ENCODE peak calls at places on chromosome 2, in eight cellular contexts. C is pons; S is A549; I is activated T-cell treated with anti-CD3 and anti-CD28 coated beads, Interleukin-2, amount 50 U/mL, for 1 hour; E is stimulated activated CD4-positive, alpha-beta T cell treated with anti-CD3 and anti-CD28 coated beads, Interleukin-15, amount 100 ng/mL, for 1 hour; T is cardiac muscle cell; H is GM04503; G is mucosa of gallbladder. J is an unnamed sample.
A peak's percentile ranks its signal among the peaks of the same experiment; 100 is the strongest.

GRCh38 chr2:224022474-224022873 is 16.6 kb downstream of the SERPINE2 start:
- DNase-seq in C (no peak), S (no peak), I (no peak), E (no peak), T (no peak), H (no peak), G (no peak), J (no peak)

GRCh38 chr2:151999058-151999457 is 99.8 kb downstream of the CACNB4 start:
- DNase-seq in C (peak; percentile 59), S (peak; percentile 65), I (peak; percentile 30), E (no peak), T (peak; percentile 55), H (no peak), G (peak; percentile 23), J (peak; percentile 19)

GRCh38 chr2:222877556-222878278 is 16.9 kb downstream of the ACSL3 start:
- DNase-seq in C (no peak), S (no peak), I (no peak), E (no peak), T (no peak), H (no peak), G (no peak), J (no peak)

GRCh38 chr2:129314120-129314519 is 665.3 kb upstream of the RAB6C start:
- DNase-seq in C (no peak), S (no peak), I (no peak), E (no peak), T (no peak), H (no peak), G (no peak), J (no peak)

GRCh38 chr2:101341421-101341820 is 32.9 kb upstream of the RNF149 start:
- DNase-seq in C (no peak), S (no peak), I (peak; percentile 33), E (no peak), T (no peak), H (no peak), G (no peak), J (no peak)

GRCh38 chr2:127633556-127634065 is 12.3 kb upstream of the GPR17 start:
- DNase-seq in C (no peak), S (no peak), I (no peak), E (no peak), T (no peak), H (no peak), G (no peak), J (no peak)

GRCh38 chr2:165778653-165779451 is 15.2 kb downstream of the GALNT3 start:
- DNase-seq in C (no peak), S (no peak), I (no peak), E (no peak), T (peak; percentile 25), H (no peak), G (no peak), J (no peak)

GRCh38 chr2:74235041-74235440 is 36.6 kb downstream of the MTHFD2 start:
- DNase-seq in C (no peak), S (no peak), I (no peak), E (no peak), T (no peak), H (no peak), G (no peak), J (no peak)

GRCh38 chr2:30694286-30695055 is 112.8 kb downstream of the CAPN13 start:
- DNase-seq in C (no peak), S (no peak), I (no peak), E (no peak), T (no peak), H (no peak), G (peak; percentile 2), J (no peak)

GRCh38 chr2:225282858-225283693 is 116.4 kb upstream of the NYAP2 start:
- DNase-seq in C (peak; percentile 6), S (peak; percentile 3), I (no peak), E (no peak), T (peak; percentile 7), H (peak; percentile 33), G (no peak), J (peak; percentile 34)

GRCh38 chr2:201680743-201681142 is 17.7 kb downstream of the MPP4 start:
- DNase-seq in C (no peak), S (peak; percentile 57), I (no peak), E (no peak), T (peak; percentile 12), H (no peak), G (no peak), J (no peak)

GRCh38 chr2:108364676-108365297 is 13.0 kb upstream of the SULT1C4 start:
- DNase-seq in C (no peak), S (no peak), I (no peak), E (no peak), T (peak; percentile 12), H (no peak), G (no peak), J (no peak)